ENCODE peak calls at places on chromosome 12, in seven cellular contexts. One of them, this sample, is unnamed.

GRCh38 chr12:64522807-64523206 is 70.9 kb downstream of the TBK1 start:
- DNase-seq in fibroblast of lung: peak; percentile 47
- DNase-seq in PC-3: no peak
- DNase-seq in SK-N-SH: no peak
- DNase-seq in GM23248: peak; percentile 75
- DNase-seq in HCT116: no peak
- DNase-seq in GM12878: no peak
- DNase-seq in this sample: no peak

GRCh38 chr12:124463341-124463861 is 104.0 kb downstream of the NCOR2 start:
- DNase-seq in GM23248: no peak
- DNase-seq in PC-3: no peak
- DNase-seq in SK-N-SH: no peak
- DNase-seq in GM12878: no peak
- DNase-seq in fibroblast of lung: no peak
- DNase-seq in HCT116: no peak
- DNase-seq in this sample: no peak

GRCh38 chr12:52249041-52249461 is 16.0 kb downstream of the KRT7 start:
- DNase-seq in SK-N-SH: no peak
- DNase-seq in GM12878: no peak
- DNase-seq in HCT116: no peak
- DNase-seq in fibroblast of lung: no peak
- DNase-seq in PC-3: peak; percentile 62
- DNase-seq in GM23248: peak; percentile 36
- DNase-seq in this sample: no peak

GRCh38 chr12:20439634-20440033 is 71.3 kb downstream of the PDE3A start:
- DNase-seq in GM23248: no peak
- DNase-seq in PC-3: no peak
- DNase-seq in HCT116: no peak
- DNase-seq in GM12878: no peak
- DNase-seq in fibroblast of lung: no peak
- DNase-seq in SK-N-SH: no peak
- DNase-seq in this sample: no peak

GRCh38 chr12:89390802-89391673 is 38.7 kb upstream of the DUSP6 start:
- DNase-seq in fibroblast of lung: peak; percentile 88
- DNase-seq in GM12878: no peak
- DNase-seq in SK-N-SH: no peak
- DNase-seq in PC-3: peak; percentile 78
- DNase-seq in HCT116: no peak
- DNase-seq in GM23248: peak; percentile 84
- DNase-seq in this sample: no peak

GRCh38 chr12:94510128-94510527 is 50.5 kb upstream of the CEP83 start:
- DNase-seq in fibroblast of lung: no peak
- DNase-seq in HCT116: no peak
- DNase-seq in GM23248: no peak
- DNase-seq in PC-3: no peak
- DNase-seq in SK-N-SH: no peak
- DNase-seq in GM12878: no peak
- DNase-seq in this sample: no peak

GRCh38 chr12:76080729-76081415 is 3.6 kb downstream of the NAP1L1 start:
- DNase-seq in GM12878: no peak
- DNase-seq in PC-3: peak; percentile 13
- DNase-seq in HCT116: no peak
- DNase-seq in GM23248: peak; percentile 22
- DNase-seq in SK-N-SH: peak; percentile 34
- DNase-seq in fibroblast of lung: peak; percentile 18
- DNase-seq in this sample: no peak

GRCh38 chr12:2624543-2625266 is 170.1 kb upstream of the FKBP4 start:
- DNase-seq in HCT116: peak; percentile 36
- DNase-seq in fibroblast of lung: no peak
- DNase-seq in PC-3: peak; percentile 65
- DNase-seq in GM23248: peak; percentile 73
- DNase-seq in SK-N-SH: peak; percentile 45
- DNase-seq in GM12878: no peak
- DNase-seq in this sample: no peak

GRCh38 chr12:65327207-65328076 is 49.0 kb downstream of the MSRB3 start:
- DNase-seq in GM12878: no peak
- DNase-seq in fibroblast of lung: peak; percentile 69
- DNase-seq in GM23248: peak; percentile 56
- DNase-seq in HCT116: no peak
- DNase-seq in SK-N-SH: no peak
- DNase-seq in PC-3: no peak
- DNase-seq in this sample: no peak

GRCh38 chr12:107593713-107594381 is 91.8 kb upstream of the PWP1 start:
- DNase-seq in PC-3: peak; percentile 39
- DNase-seq in HCT116: no peak
- DNase-seq in SK-N-SH: no peak
- DNase-seq in GM23248: no peak
- DNase-seq in GM12878: peak; percentile 17
- DNase-seq in fibroblast of lung: no peak
- DNase-seq in this sample: peak; percentile 74

GRCh38 chr12:108375986-108376663 is 37.0 kb upstream of the CMKLR1 start:
- DNase-seq in PC-3: no peak
- DNase-seq in fibroblast of lung: peak; percentile 45
- DNase-seq in GM12878: no peak
- DNase-seq in HCT116: no peak
- DNase-seq in SK-N-SH: no peak
- DNase-seq in GM23248: peak; percentile 67
- DNase-seq in this sample: no peak

GRCh38 chr12:120677765-120678473 is 9.0 kb upstream of the MLEC start:
- DNase-seq in HCT116: no peak
- DNase-seq in SK-N-SH: no peak
- DNase-seq in GM23248: peak; percentile 52
- DNase-seq in PC-3: peak; percentile 53
- DNase-seq in fibroblast of lung: peak; percentile 13
- DNase-seq in GM12878: peak; percentile 82
- DNase-seq in this sample: no peak

GRCh38 chr12:95582230-95583058 is 31.2 kb upstream of the USP44 start:
- DNase-seq in SK-N-SH: peak; percentile 43
- DNase-seq in HCT116: peak; percentile 51
- DNase-seq in GM12878: no peak
- DNase-seq in GM23248: peak; percentile 73
- DNase-seq in PC-3: peak; percentile 71
- DNase-seq in fibroblast of lung: peak; percentile 29
- DNase-seq in this sample: no peak

GRCh38 chr12:31317471-31318397 is 8.2 kb downstream of the SINHCAF start:
- DNase-seq in fibroblast of lung: peak; percentile 35
- DNase-seq in GM23248: no peak
- DNase-seq in SK-N-SH: no peak
- DNase-seq in PC-3: no peak
- DNase-seq in GM12878: no peak
- DNase-seq in HCT116: no peak
- DNase-seq in this sample: no peak

GRCh38 chr12:2163172-2163927 is 110.6 kb downstream of the CACNA1C start:
- DNase-seq in fibroblast of lung: peak; percentile 100
- DNase-seq in HCT116: no peak
- DNase-seq in PC-3: no peak
- DNase-seq in SK-N-SH: no peak
- DNase-seq in GM12878: no peak
- DNase-seq in GM23248: peak; percentile 96
- DNase-seq in this sample: no peak

GRCh38 chr12:95959107-95959506 is 16.0 kb downstream of the AMDHD1 start:
- DNase-seq in GM12878: no peak
- DNase-seq in fibroblast of lung: peak; percentile 15
- DNase-seq in SK-N-SH: peak; percentile 53
- DNase-seq in HCT116: peak; percentile 29
- DNase-seq in GM23248: peak; percentile 45
- DNase-seq in PC-3: peak; percentile 49
- DNase-seq in this sample: peak; percentile 17

GRCh38 chr12:96879301-96879700 is 27.8 kb upstream of the NEDD1 start:
- DNase-seq in SK-N-SH: no peak
- DNase-seq in GM12878: no peak
- DNase-seq in GM23248: no peak
- DNase-seq in fibroblast of lung: peak; percentile 59
- DNase-seq in PC-3: no peak
- DNase-seq in HCT116: no peak
- DNase-seq in this sample: no peak

GRCh38 chr12:68775121-68775520 is 29.1 kb downstream of the SLC35E3 start:
- DNase-seq in SK-N-SH: no peak
- DNase-seq in PC-3: no peak
- DNase-seq in HCT116: no peak
- DNase-seq in GM12878: no peak
- DNase-seq in fibroblast of lung: no peak
- DNase-seq in GM23248: no peak
- DNase-seq in this sample: no peak

GRCh38 chr12:1947081-1947480 is 28.6 kb upstream of the CACNA2D4 start:
- DNase-seq in HCT116: no peak
- DNase-seq in fibroblast of lung: peak; percentile 92
- DNase-seq in GM12878: no peak
- DNase-seq in PC-3: no peak
- DNase-seq in SK-N-SH: no peak
- DNase-seq in GM23248: peak; percentile 88
- DNase-seq in this sample: no peak

GRCh38 chr12:40692617-40693502 is 621 bp downstream of the CNTN1 start:
- DNase-seq in GM12878: no peak
- DNase-seq in SK-N-SH: peak; percentile 66
- DNase-seq in HCT116: no peak
- DNase-seq in GM23248: peak; percentile 36
- DNase-seq in fibroblast of lung: no peak
- DNase-seq in PC-3: no peak
- DNase-seq in this sample: no peak

GRCh38 chr12:11855993-11856374 is 206.5 kb downstream of the ETV6 start:
- DNase-seq in fibroblast of lung: no peak
- DNase-seq in HCT116: no peak
- DNase-seq in SK-N-SH: no peak
- DNase-seq in GM12878: no peak
- DNase-seq in GM23248: no peak
- DNase-seq in PC-3: no peak
- DNase-seq in this sample: no peak

GRCh38 chr12:11584213-11584855 is 65.1 kb upstream of the ETV6 start:
- DNase-seq in GM12878: no peak
- DNase-seq in SK-N-SH: no peak
- DNase-seq in HCT116: no peak
- DNase-seq in fibroblast of lung: no peak
- DNase-seq in GM23248: peak; percentile 39
- DNase-seq in PC-3: peak; percentile 9
- DNase-seq in this sample: no peak

GRCh38 chr12:57410534-57410933 is 20.3 kb downstream of the R3HDM2 start:
- DNase-seq in GM12878: no peak
- DNase-seq in SK-N-SH: no peak
- DNase-seq in GM23248: no peak
- DNase-seq in fibroblast of lung: no peak
- DNase-seq in PC-3: no peak
- DNase-seq in HCT116: no peak
- DNase-seq in this sample: no peak
- H3K79me2 ChIP-seq in GM12878: no peaks in the 10 kb centered on the region
- H3K79me2 ChIP-seq in SK-N-SH: peaks cover 57% of the 10 kb centered on the region
- H3K79me2 ChIP-seq in GM23248: peaks cover 100% of the 10 kb centered on the region
- H3K79me2 ChIP-seq in fibroblast of lung: peaks cover 4% of the 10 kb centered on the region
- H3K79me2 ChIP-seq in PC-3: peaks cover 5% of the 10 kb centered on the region
- H3K79me2 ChIP-seq in HCT116: no peaks in the 10 kb centered on the region
- H3K79me2 ChIP-seq in this sample: no peaks in the 10 kb centered on the region

DNA sequence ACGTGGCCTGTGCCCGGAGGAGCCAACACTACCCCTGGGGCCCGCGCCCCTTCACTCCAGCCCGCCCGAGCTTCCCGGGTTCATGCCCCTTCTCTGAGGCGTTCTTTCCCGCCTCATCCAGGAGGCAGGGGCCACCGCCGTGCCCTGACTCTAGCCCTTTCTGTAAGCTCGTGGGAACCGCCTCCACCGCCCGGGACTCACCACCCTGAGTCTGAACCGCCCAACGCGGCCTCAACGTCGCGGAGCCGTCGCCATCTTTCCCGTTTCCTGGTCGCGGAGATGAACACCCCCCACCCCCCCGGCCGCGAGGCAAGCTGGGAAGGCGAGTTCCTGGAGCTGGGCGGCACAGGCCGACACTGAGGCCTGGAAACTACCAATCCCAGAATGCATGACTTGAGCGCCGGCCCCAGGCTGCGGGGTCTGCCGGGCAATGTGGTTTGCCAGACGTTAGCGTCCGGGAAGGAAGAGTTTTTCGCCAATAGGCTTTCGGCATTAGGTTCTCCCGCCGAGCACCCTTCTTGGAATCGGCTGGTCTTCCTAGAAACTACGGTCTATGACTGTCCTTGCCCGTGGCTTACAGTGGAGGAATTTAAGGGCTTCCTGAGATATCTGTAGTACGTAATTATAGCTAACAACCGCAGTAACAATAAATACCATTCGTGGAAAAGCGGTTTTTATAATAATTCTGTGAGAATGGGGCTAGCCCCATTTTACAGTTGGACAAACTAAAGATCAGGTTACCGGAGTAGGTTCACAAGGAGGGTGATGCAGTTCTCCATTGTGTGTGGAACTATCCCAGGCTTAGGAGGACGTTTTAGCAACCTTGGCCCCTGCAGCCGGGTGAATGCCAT is at the start of gene DDX23:
- DNase-seq in fibroblast of lung: peak; percentile 98
- DNase-seq in HCT116: peak; percentile 91
- DNase-seq in GM23248: peak; percentile 99
- DNase-seq in SK-N-SH: peak; percentile 97
- DNase-seq in PC-3: peak; percentile 97
- DNase-seq in GM12878: peak; percentile 77
- DNase-seq in this sample: peak; percentile 97
- H3K79me2 ChIP-seq in fibroblast of lung: peaks cover 34% of the 10 kb centered on the region
- H3K79me2 ChIP-seq in HCT116: peaks cover 48% of the 10 kb centered on the region
- H3K79me2 ChIP-seq in GM23248: peaks cover 49% of the 10 kb centered on the region
- H3K79me2 ChIP-seq in SK-N-SH: peaks cover 49% of the 10 kb centered on the region
- H3K79me2 ChIP-seq in PC-3: peaks cover 47% of the 10 kb centered on the region
- H3K79me2 ChIP-seq in GM12878: peaks cover 40% of the 10 kb centered on the region
- H3K79me2 ChIP-seq in this sample: peaks cover 53% of the 10 kb centered on the region

GRCh38 chr12:113155641-113156040 is 6.1 kb downstream of the CFAP73 start:
- DNase-seq in PC-3: no peak
- DNase-seq in fibroblast of lung: no peak
- DNase-seq in GM12878: no peak
- DNase-seq in SK-N-SH: no peak
- DNase-seq in HCT116: no peak
- DNase-seq in GM23248: no peak
- DNase-seq in this sample: no peak
- H3K79me2 ChIP-seq in PC-3: no peaks in the 10 kb centered on the region
- H3K79me2 ChIP-seq in fibroblast of lung: no peaks in the 10 kb centered on the region
- H3K79me2 ChIP-seq in GM12878: no peaks in the 10 kb centered on the region
- H3K79me2 ChIP-seq in SK-N-SH: no peaks in the 10 kb centered on the region
- H3K79me2 ChIP-seq in HCT116: no peaks in the 10 kb centered on the region
- H3K79me2 ChIP-seq in GM23248: no peaks in the 10 kb centered on the region
- H3K79me2 ChIP-seq in this sample: no peaks in the 10 kb centered on the region

GRCh38 chr12:112322882-112323547 is 59.2 kb downstream of the HECTD4 start:
- DNase-seq in HCT116: no peak
- DNase-seq in GM23248: no peak
- DNase-seq in GM12878: no peak
- DNase-seq in SK-N-SH: no peak
- DNase-seq in fibroblast of lung: no peak
- DNase-seq in PC-3: no peak
- DNase-seq in this sample: no peak

GRCh38 chr12:112321277-112321676 is 61.0 kb downstream of the HECTD4 start:
- DNase-seq in GM23248: no peak
- DNase-seq in fibroblast of lung: no peak
- DNase-seq in SK-N-SH: no peak
- DNase-seq in PC-3: no peak
- DNase-seq in HCT116: no peak
- DNase-seq in GM12878: no peak
- DNase-seq in this sample: no peak

GRCh38 chr12:112317481-112317880 is 64.8 kb downstream of the HECTD4 start:
- DNase-seq in HCT116: no peak
- DNase-seq in GM23248: no peak
- DNase-seq in fibroblast of lung: peak; percentile 20
- DNase-seq in PC-3: no peak
- DNase-seq in GM12878: no peak
- DNase-seq in SK-N-SH: no peak
- DNase-seq in this sample: no peak

GRCh38 chr12:112314981-112315380 is 67.2 kb downstream of the HECTD4 start:
- DNase-seq in PC-3: no peak
- DNase-seq in fibroblast of lung: peak; percentile 87
- DNase-seq in GM23248: no peak
- DNase-seq in GM12878: no peak
- DNase-seq in HCT116: no peak
- DNase-seq in SK-N-SH: no peak
- DNase-seq in this sample: no peak

GRCh38 chr12:112319395-112319794 is 62.8 kb downstream of the HECTD4 start:
- DNase-seq in PC-3: no peak
- DNase-seq in GM23248: no peak
- DNase-seq in GM12878: no peak
- DNase-seq in fibroblast of lung: no peak
- DNase-seq in HCT116: no peak
- DNase-seq in SK-N-SH: no peak
- DNase-seq in this sample: no peak
- H3K79me2 ChIP-seq in PC-3: no peaks in the 10 kb centered on the region
- H3K79me2 ChIP-seq in GM23248: peaks cover 47% of the 10 kb centered on the region
- H3K79me2 ChIP-seq in GM12878: no peaks in the 10 kb centered on the region
- H3K79me2 ChIP-seq in fibroblast of lung: peaks cover 2% of the 10 kb centered on the region
- H3K79me2 ChIP-seq in HCT116: no peaks in the 10 kb centered on the region
- H3K79me2 ChIP-seq in SK-N-SH: peaks cover 23% of the 10 kb centered on the region
- H3K79me2 ChIP-seq in this sample: no peaks in the 10 kb centered on the region

This sample was measured in MM.1S.